ENCODE peak calls at places on chromosomes 7 and 10, in seven cellular contexts. One of them, this sample, is unnamed.

GRCh38 chr10:24446739-24447138 is 237.8 kb downstream of the KIAA1217 start:
- DNase-seq in kidney glomerular epithelial cell: no peak
- DNase-seq in CD14-positive monocyte: no peak
- DNase-seq in aorta: no peak
- DNase-seq in SW480: peak
- DNase-seq in foreskin fibroblast: peak
- DNase-seq in activated CD8-positive, alpha-beta memory T cell treated with anti-CD3 and anti-CD28 coated beads for 24 hours: no peak
- DNase-seq in this sample: peak

GRCh38 chr7:107934991-107935770 is 44.2 kb downstream of the DLD start:
- DNase-seq in CD14-positive monocyte: no peak
- DNase-seq in activated CD8-positive, alpha-beta memory T cell treated with anti-CD3 and anti-CD28 coated beads for 24 hours: no peak
- DNase-seq in aorta: no peak
- DNase-seq in foreskin fibroblast: peak
- DNase-seq in SW480: no peak
- DNase-seq in kidney glomerular epithelial cell: no peak
- DNase-seq in this sample: peak

GRCh38 chr10:28429045-28429444 is 103.9 kb upstream of the WAC start:
- DNase-seq in SW480: no peak
- DNase-seq in kidney glomerular epithelial cell: no peak
- DNase-seq in CD14-positive monocyte: no peak
- DNase-seq in activated CD8-positive, alpha-beta memory T cell treated with anti-CD3 and anti-CD28 coated beads for 24 hours: no peak
- DNase-seq in foreskin fibroblast: no peak
- DNase-seq in aorta: no peak
- DNase-seq in this sample: no peak

GRCh38 chr7:5429253-5429856 is 5.7 kb upstream of the TNRC18 start:
- DNase-seq in activated CD8-positive, alpha-beta memory T cell treated with anti-CD3 and anti-CD28 coated beads for 24 hours: no peak
- DNase-seq in kidney glomerular epithelial cell: no peak
- DNase-seq in aorta: peak
- DNase-seq in foreskin fibroblast: peak
- DNase-seq in SW480: peak
- DNase-seq in CD14-positive monocyte: no peak
- DNase-seq in this sample: no peak

GRCh38 chr10:43458227-43458626 is 21.3 kb downstream of the ZNF487 start:
- DNase-seq in aorta: no peak
- DNase-seq in SW480: no peak
- DNase-seq in foreskin fibroblast: no peak
- DNase-seq in activated CD8-positive, alpha-beta memory T cell treated with anti-CD3 and anti-CD28 coated beads for 24 hours: no peak
- DNase-seq in kidney glomerular epithelial cell: no peak
- DNase-seq in CD14-positive monocyte: no peak
- DNase-seq in this sample: no peak

GRCh38 chr7:85104432-85105205 is 82.2 kb downstream of the SEMA3D start:
- DNase-seq in kidney glomerular epithelial cell: no peak
- DNase-seq in aorta: no peak
- DNase-seq in SW480: no peak
- DNase-seq in foreskin fibroblast: peak
- DNase-seq in CD14-positive monocyte: no peak
- DNase-seq in activated CD8-positive, alpha-beta memory T cell treated with anti-CD3 and anti-CD28 coated beads for 24 hours: no peak
- DNase-seq in this sample: peak

GRCh38 chr10:79930751-79931150 is 18.2 kb downstream of the SFTPD start:
- DNase-seq in aorta: no peak
- DNase-seq in CD14-positive monocyte: no peak
- DNase-seq in foreskin fibroblast: no peak
- DNase-seq in kidney glomerular epithelial cell: no peak
- DNase-seq in SW480: no peak
- DNase-seq in activated CD8-positive, alpha-beta memory T cell treated with anti-CD3 and anti-CD28 coated beads for 24 hours: no peak
- DNase-seq in this sample: no peak

GRCh38 chr7:3152714-3153113 is 109.0 kb upstream of the CARD11 start:
- DNase-seq in CD14-positive monocyte: no peak
- DNase-seq in SW480: no peak
- DNase-seq in kidney glomerular epithelial cell: no peak
- DNase-seq in activated CD8-positive, alpha-beta memory T cell treated with anti-CD3 and anti-CD28 coated beads for 24 hours: no peak
- DNase-seq in foreskin fibroblast: no peak
- DNase-seq in aorta: peak
- DNase-seq in this sample: no peak

GRCh38 chr7:93728292-93728691 is 153.8 kb upstream of the CALCR start:
- DNase-seq in activated CD8-positive, alpha-beta memory T cell treated with anti-CD3 and anti-CD28 coated beads for 24 hours: no peak
- DNase-seq in foreskin fibroblast: no peak
- DNase-seq in SW480: peak
- DNase-seq in kidney glomerular epithelial cell: peak
- DNase-seq in aorta: no peak
- DNase-seq in CD14-positive monocyte: no peak
- DNase-seq in this sample: no peak

GRCh38 chr10:72254891-72255568 is 18.7 kb upstream of the DDIT4 start:
- DNase-seq in CD14-positive monocyte: peak
- DNase-seq in foreskin fibroblast: peak
- DNase-seq in kidney glomerular epithelial cell: no peak
- DNase-seq in SW480: peak
- DNase-seq in activated CD8-positive, alpha-beta memory T cell treated with anti-CD3 and anti-CD28 coated beads for 24 hours: peak
- DNase-seq in aorta: peak
- DNase-seq in this sample: no peak

GRCh38 chr7:120996333-120996982 is 7.9 kb downstream of the CPED1 start:
- DNase-seq in foreskin fibroblast: peak
- DNase-seq in activated CD8-positive, alpha-beta memory T cell treated with anti-CD3 and anti-CD28 coated beads for 24 hours: no peak
- DNase-seq in kidney glomerular epithelial cell: peak
- DNase-seq in SW480: no peak
- DNase-seq in aorta: no peak
- DNase-seq in CD14-positive monocyte: peak
- DNase-seq in this sample: peak

GRCh38 chr10:100759331-100759730 is 13.9 kb downstream of the PAX2 start:
- DNase-seq in SW480: no peak
- DNase-seq in kidney glomerular epithelial cell: no peak
- DNase-seq in foreskin fibroblast: no peak
- DNase-seq in activated CD8-positive, alpha-beta memory T cell treated with anti-CD3 and anti-CD28 coated beads for 24 hours: no peak
- DNase-seq in aorta: no peak
- DNase-seq in CD14-positive monocyte: no peak
- DNase-seq in this sample: no peak